ENCODE peak calls at places on chromosome 3, in six cellular contexts. One of them, this sample, is unnamed.
A peak's percentile ranks its signal among the peaks of the same experiment; 100 is the strongest.

GRCh38 chr3:20056727-20057611 is 16.7 kb downstream of the KAT2B start:
- DNase-seq in mesendoderm: no peak
- DNase-seq in neural crest cell: no peak
- DNase-seq in SJSA1: no peak
- DNase-seq in HCT116: no peak
- DNase-seq in choroid plexus epithelial cell: peak; percentile 89
- DNase-seq in this sample: peak; percentile 88

GRCh38 chr3:114556832-114557231 is 263.0 kb downstream of the TIGIT start:
- DNase-seq in mesendoderm: no peak
- DNase-seq in neural crest cell: no peak
- DNase-seq in SJSA1: no peak
- DNase-seq in HCT116: peak; percentile 45
- DNase-seq in choroid plexus epithelial cell: no peak
- DNase-seq in this sample: no peak

GRCh38 chr3:140368223-140368811 is 309.5 kb upstream of the TRIM42 start:
- DNase-seq in mesendoderm: no peak
- DNase-seq in neural crest cell: no peak
- DNase-seq in SJSA1: no peak
- DNase-seq in HCT116: no peak
- DNase-seq in choroid plexus epithelial cell: no peak
- DNase-seq in this sample: no peak

GRCh38 chr3:52831500-52832301 is 1.2 kb upstream of the ITIH4 start:
- DNase-seq in mesendoderm: no peak
- DNase-seq in neural crest cell: no peak
- DNase-seq in SJSA1: peak; percentile 74
- DNase-seq in HCT116: peak; percentile 68
- DNase-seq in choroid plexus epithelial cell: peak; percentile 63
- DNase-seq in this sample: peak; percentile 60

GRCh38 chr3:141998674-141999290 is 122.3 kb downstream of the ATP1B3 start:
- DNase-seq in mesendoderm: no peak
- DNase-seq in neural crest cell: no peak
- DNase-seq in SJSA1: peak; percentile 22
- DNase-seq in HCT116: no peak
- DNase-seq in choroid plexus epithelial cell: peak; percentile 63
- DNase-seq in this sample: no peak

GRCh38 chr3:143977326-143978262 is 6.0 kb downstream of the DIPK2A start:
- DNase-seq in mesendoderm: no peak
- DNase-seq in neural crest cell: no peak
- DNase-seq in SJSA1: no peak
- DNase-seq in HCT116: no peak
- DNase-seq in choroid plexus epithelial cell: peak; percentile 62
- DNase-seq in this sample: no peak

GRCh38 chr3:101535221-101535620 is 22.2 kb upstream of the SENP7 start:
- DNase-seq in mesendoderm: no peak
- DNase-seq in neural crest cell: no peak
- DNase-seq in SJSA1: no peak
- DNase-seq in HCT116: no peak
- DNase-seq in choroid plexus epithelial cell: no peak
- DNase-seq in this sample: no peak

GRCh38 chr3:13319821-13320220 is 100.3 kb downstream of the NUP210 start:
- DNase-seq in mesendoderm: no peak
- DNase-seq in neural crest cell: no peak
- DNase-seq in SJSA1: no peak
- DNase-seq in HCT116: no peak
- DNase-seq in choroid plexus epithelial cell: no peak
- DNase-seq in this sample: no peak

GRCh38 chr3:121557426-121557934 is 10.3 kb upstream of the ARGFX start:
- DNase-seq in mesendoderm: no peak
- DNase-seq in neural crest cell: no peak
- DNase-seq in SJSA1: no peak
- DNase-seq in HCT116: no peak
- DNase-seq in choroid plexus epithelial cell: no peak
- DNase-seq in this sample: no peak

GRCh38 chr3:174438501-174439156 is 420.5 kb upstream of the NAALADL2 start:
- DNase-seq in mesendoderm: peak; percentile 11
- DNase-seq in neural crest cell: no peak
- DNase-seq in SJSA1: peak; percentile 47
- DNase-seq in HCT116: peak; percentile 76
- DNase-seq in choroid plexus epithelial cell: peak; percentile 15
- DNase-seq in this sample: no peak

GRCh38 chr3:71251156-71251775 is 332.3 kb downstream of the FOXP1 start:
- DNase-seq in mesendoderm: no peak
- DNase-seq in neural crest cell: no peak
- DNase-seq in SJSA1: peak; percentile 17
- DNase-seq in HCT116: no peak
- DNase-seq in choroid plexus epithelial cell: peak; percentile 91
- DNase-seq in this sample: peak; percentile 40

GRCh38 chr3:72848703-72849081 is 447 bp upstream of the SHQ1 start:
- DNase-seq in mesendoderm: no peak
- DNase-seq in neural crest cell: no peak
- DNase-seq in SJSA1: no peak
- DNase-seq in HCT116: no peak
- DNase-seq in choroid plexus epithelial cell: peak; percentile 30
- DNase-seq in this sample: peak; percentile 41

GRCh38 chr3:52847726-52848125 is 12.9 kb upstream of the MUSTN1 start:
- DNase-seq in mesendoderm: no peak
- DNase-seq in neural crest cell: no peak
- DNase-seq in SJSA1: no peak
- DNase-seq in HCT116: no peak
- DNase-seq in choroid plexus epithelial cell: no peak
- DNase-seq in this sample: no peak

GRCh38 chr3:99878005-99878404 is 60.3 kb downstream of the CMSS1 start:
- DNase-seq in mesendoderm: peak; percentile 59
- DNase-seq in neural crest cell: no peak
- DNase-seq in SJSA1: peak; percentile 54
- DNase-seq in HCT116: peak; percentile 51
- DNase-seq in choroid plexus epithelial cell: peak; percentile 80
- DNase-seq in this sample: no peak

GRCh38 chr3:188270423-188270972 is 116.5 kb downstream of the LPP start:
- DNase-seq in mesendoderm: peak; percentile 63
- DNase-seq in neural crest cell: no peak
- DNase-seq in SJSA1: peak; percentile 84
- DNase-seq in HCT116: no peak
- DNase-seq in choroid plexus epithelial cell: peak; percentile 97
- DNase-seq in this sample: no peak

GRCh38 chr3:14363976-14364375 is 38.4 kb upstream of the SLC6A6 start:
- DNase-seq in mesendoderm: no peak
- DNase-seq in neural crest cell: no peak
- DNase-seq in SJSA1: peak; percentile 65
- DNase-seq in HCT116: no peak
- DNase-seq in choroid plexus epithelial cell: peak; percentile 64
- DNase-seq in this sample: no peak

GRCh38 chr3:182241777-182242556 is 530.2 kb downstream of the SOX2 start:
- DNase-seq in mesendoderm: no peak
- DNase-seq in neural crest cell: peak; percentile 64
- DNase-seq in SJSA1: no peak
- DNase-seq in HCT116: no peak
- DNase-seq in choroid plexus epithelial cell: peak; percentile 3
- DNase-seq in this sample: no peak

GRCh38 chr3:120497318-120497717 is 46.5 kb upstream of the FSTL1 start:
- DNase-seq in mesendoderm: no peak
- DNase-seq in neural crest cell: no peak
- DNase-seq in SJSA1: peak; percentile 87
- DNase-seq in HCT116: no peak
- DNase-seq in choroid plexus epithelial cell: peak; percentile 96
- DNase-seq in this sample: no peak

GRCh38 chr3:55246016-55246415 is 241.1 kb downstream of the WNT5A start:
- DNase-seq in mesendoderm: no peak
- DNase-seq in neural crest cell: no peak
- DNase-seq in SJSA1: no peak
- DNase-seq in HCT116: no peak
- DNase-seq in choroid plexus epithelial cell: peak; percentile 67
- DNase-seq in this sample: no peak

GRCh38 chr3:117630885-117631284 is 921.3 kb downstream of the TUSC7 start:
- DNase-seq in mesendoderm: no peak
- DNase-seq in neural crest cell: no peak
- DNase-seq in SJSA1: no peak
- DNase-seq in HCT116: no peak
- DNase-seq in choroid plexus epithelial cell: peak; percentile 16
- DNase-seq in this sample: no peak

GRCh38 chr3:195075941-195076875 is 194.8 kb downstream of the XXYLT1 start:
- DNase-seq in mesendoderm: no peak
- DNase-seq in neural crest cell: no peak
- DNase-seq in SJSA1: no peak
- DNase-seq in HCT116: no peak
- DNase-seq in choroid plexus epithelial cell: no peak
- DNase-seq in this sample: no peak

GRCh38 chr3:23968467-23969184 is 23.5 kb downstream of the NR1D2 start:
- DNase-seq in mesendoderm: no peak
- DNase-seq in neural crest cell: no peak
- DNase-seq in SJSA1: no peak
- DNase-seq in HCT116: no peak
- DNase-seq in choroid plexus epithelial cell: peak; percentile 50
- DNase-seq in this sample: no peak

GRCh38 chr3:7382293-7383033 is 521.5 kb downstream of the GRM7 start:
- DNase-seq in mesendoderm: no peak
- DNase-seq in neural crest cell: no peak
- DNase-seq in SJSA1: peak; percentile 45
- DNase-seq in HCT116: no peak
- DNase-seq in choroid plexus epithelial cell: peak; percentile 62
- DNase-seq in this sample: peak; percentile 63

GRCh38 chr3:178823556-178824229 is 247.9 kb downstream of the ZMAT3 start:
- DNase-seq in mesendoderm: no peak
- DNase-seq in neural crest cell: no peak
- DNase-seq in SJSA1: no peak
- DNase-seq in HCT116: no peak
- DNase-seq in choroid plexus epithelial cell: no peak
- DNase-seq in this sample: no peak

GRCh38 chr3:29481969-29482767 is 201.3 kb downstream of the RBMS3 start:
- DNase-seq in mesendoderm: no peak
- DNase-seq in neural crest cell: no peak
- DNase-seq in SJSA1: no peak
- DNase-seq in HCT116: no peak
- DNase-seq in choroid plexus epithelial cell: no peak
- DNase-seq in this sample: no peak

GRCh38 chr3:101351834-101352233 is 31.5 kb upstream of the IMPG2 start:
- DNase-seq in mesendoderm: no peak
- DNase-seq in neural crest cell: no peak
- DNase-seq in SJSA1: no peak
- DNase-seq in HCT116: no peak
- DNase-seq in choroid plexus epithelial cell: peak; percentile 12
- DNase-seq in this sample: no peak

GRCh38 chr3:100041328-100041749 is 73.0 kb downstream of the FILIP1L start:
- DNase-seq in mesendoderm: peak; percentile 58
- DNase-seq in neural crest cell: no peak
- DNase-seq in SJSA1: peak; percentile 94
- DNase-seq in HCT116: peak; percentile 8
- DNase-seq in choroid plexus epithelial cell: peak; percentile 95
- DNase-seq in this sample: peak; percentile 93

GRCh38 chr3:148004331-148004730 is 595.2 kb downstream of the ZIC1 start:
- DNase-seq in mesendoderm: no peak
- DNase-seq in neural crest cell: no peak
- DNase-seq in SJSA1: no peak
- DNase-seq in HCT116: no peak
- DNase-seq in choroid plexus epithelial cell: no peak
- DNase-seq in this sample: no peak

GRCh38 chr3:42476225-42477160 is 25.9 kb upstream of the VIPR1 start:
- DNase-seq in mesendoderm: no peak
- DNase-seq in neural crest cell: no peak
- DNase-seq in SJSA1: no peak
- DNase-seq in HCT116: no peak
- DNase-seq in choroid plexus epithelial cell: no peak
- DNase-seq in this sample: no peak

GRCh38 chr3:72665701-72666443 is 182.4 kb downstream of the SHQ1 start:
- DNase-seq in mesendoderm: peak; percentile 95
- DNase-seq in neural crest cell: peak; percentile 43
- DNase-seq in SJSA1: peak; percentile 22
- DNase-seq in HCT116: no peak
- DNase-seq in choroid plexus epithelial cell: peak; percentile 41
- DNase-seq in this sample: peak; percentile 40

GRCh38 chr3:36944012-36944640 is 728 bp downstream of the TRANK1 start:
- DNase-seq in mesendoderm: peak; percentile 81
- DNase-seq in neural crest cell: peak; percentile 40
- DNase-seq in SJSA1: peak; percentile 57
- DNase-seq in HCT116: no peak
- DNase-seq in choroid plexus epithelial cell: peak; percentile 60
- DNase-seq in this sample: peak; percentile 46

GRCh38 chr3:175941352-175941751 is 1082.2 kb downstream of the NAALADL2 start:
- DNase-seq in mesendoderm: peak; percentile 90
- DNase-seq in neural crest cell: no peak
- DNase-seq in SJSA1: no peak
- DNase-seq in HCT116: no peak
- DNase-seq in choroid plexus epithelial cell: peak; percentile 24
- DNase-seq in this sample: peak; percentile 0

GRCh38 chr3:88239870-88240269 is 90.1 kb downstream of the C3orf38 start:
- DNase-seq in mesendoderm: no peak
- DNase-seq in neural crest cell: no peak
- DNase-seq in SJSA1: no peak
- DNase-seq in HCT116: no peak
- DNase-seq in choroid plexus epithelial cell: no peak
- DNase-seq in this sample: no peak

GRCh38 chr3:180017846-180018245 is 18.9 kb downstream of the PEX5L start:
- DNase-seq in mesendoderm: no peak
- DNase-seq in neural crest cell: no peak
- DNase-seq in SJSA1: no peak
- DNase-seq in HCT116: no peak
- DNase-seq in choroid plexus epithelial cell: no peak
- DNase-seq in this sample: no peak

GRCh38 chr3:29763115-29763514 is 482.2 kb downstream of the RBMS3 start:
- DNase-seq in mesendoderm: no peak
- DNase-seq in neural crest cell: no peak
- DNase-seq in SJSA1: no peak
- DNase-seq in HCT116: no peak
- DNase-seq in choroid plexus epithelial cell: no peak
- DNase-seq in this sample: no peak

GRCh38 chr3:154285221-154285620 is 39.1 kb downstream of the DHX36 start:
- DNase-seq in mesendoderm: no peak
- DNase-seq in neural crest cell: no peak
- DNase-seq in SJSA1: no peak
- DNase-seq in HCT116: no peak
- DNase-seq in choroid plexus epithelial cell: no peak
- DNase-seq in this sample: no peak

GRCh38 chr3:127637546-127637945 is 8.6 kb downstream of the PODXL2 start:
- DNase-seq in mesendoderm: no peak
- DNase-seq in neural crest cell: no peak
- DNase-seq in SJSA1: no peak
- DNase-seq in HCT116: no peak
- DNase-seq in choroid plexus epithelial cell: peak; percentile 16
- DNase-seq in this sample: no peak

GRCh38 chr3:120661106-120661962 is 20.7 kb downstream of the HGD start:
- DNase-seq in mesendoderm: no peak
- DNase-seq in neural crest cell: no peak
- DNase-seq in SJSA1: no peak
- DNase-seq in HCT116: no peak
- DNase-seq in choroid plexus epithelial cell: peak; percentile 40
- DNase-seq in this sample: no peak

GRCh38 chr3:197847866-197848401 is 56.9 kb downstream of the LRCH3 start:
- DNase-seq in mesendoderm: no peak
- DNase-seq in neural crest cell: no peak
- DNase-seq in SJSA1: peak; percentile 50
- DNase-seq in HCT116: no peak
- DNase-seq in choroid plexus epithelial cell: peak; percentile 15
- DNase-seq in this sample: peak; percentile 56

GRCh38 chr3:12944849-12945248 is 103.5 kb upstream of the RPL32 start:
- DNase-seq in mesendoderm: no peak
- DNase-seq in neural crest cell: peak; percentile 38
- DNase-seq in SJSA1: no peak
- DNase-seq in HCT116: no peak
- DNase-seq in choroid plexus epithelial cell: no peak
- DNase-seq in this sample: no peak